ENCODE peak calls at places on chromosomes 4 and X, in ten cellular contexts. One of them, this sample, is unnamed.

GRCh38 chr4:110197421-110198398 is 705 bp downstream of the ELOVL6 start:
- DNase-seq in left lung: peak; percentile 81
- DNase-seq in choroid plexus epithelial cell: peak; percentile 46
- DNase-seq in CD4-positive, alpha-beta T cell: peak; percentile 17
- DNase-seq in uterus: peak; percentile 31
- DNase-seq in AG09309: no peak
- DNase-seq in RWPE1: peak; percentile 27
- DNase-seq in prostate gland: peak; percentile 6
- DNase-seq in OCI-LY7: peak; percentile 75
- DNase-seq in fibroblast of the aortic adventitia: peak; percentile 49
- DNase-seq in this sample: no peak

GRCh38 chr4:153541426-153542096 is 75.4 kb downstream of the TMEM131L start:
- DNase-seq in left lung: no peak
- DNase-seq in choroid plexus epithelial cell: peak; percentile 92
- DNase-seq in CD4-positive, alpha-beta T cell: no peak
- DNase-seq in uterus: no peak
- DNase-seq in AG09309: peak; percentile 91
- DNase-seq in RWPE1: no peak
- DNase-seq in prostate gland: no peak
- DNase-seq in OCI-LY7: no peak
- DNase-seq in fibroblast of the aortic adventitia: peak; percentile 88
- DNase-seq in this sample: no peak

GRCh38 chr4:128322311-128322710 is 34.7 kb upstream of the PGRMC2 start:
- DNase-seq in left lung: no peak
- DNase-seq in choroid plexus epithelial cell: peak; percentile 33
- DNase-seq in CD4-positive, alpha-beta T cell: no peak
- DNase-seq in uterus: no peak
- DNase-seq in AG09309: no peak
- DNase-seq in RWPE1: peak; percentile 7
- DNase-seq in prostate gland: no peak
- DNase-seq in OCI-LY7: no peak
- DNase-seq in fibroblast of the aortic adventitia: no peak
- DNase-seq in this sample: no peak

GRCh38 chr4:306551-306961 is 1.3 kb upstream of the ZNF732 start:
- DNase-seq in left lung: no peak
- DNase-seq in choroid plexus epithelial cell: no peak
- DNase-seq in CD4-positive, alpha-beta T cell: no peak
- DNase-seq in uterus: no peak
- DNase-seq in AG09309: no peak
- DNase-seq in RWPE1: no peak
- DNase-seq in prostate gland: no peak
- DNase-seq in OCI-LY7: peak; percentile 99
- DNase-seq in fibroblast of the aortic adventitia: no peak
- DNase-seq in this sample: no peak

GRCh38 chrX:133191739-133192039 is 26.5 kb downstream of the TFDP3 start:
- DNase-seq in left lung: no peak
- DNase-seq in choroid plexus epithelial cell: no peak
- DNase-seq in CD4-positive, alpha-beta T cell: no peak
- DNase-seq in uterus: no peak
- DNase-seq in AG09309: no peak
- DNase-seq in RWPE1: no peak
- DNase-seq in prostate gland: no peak
- DNase-seq in OCI-LY7: no peak
- DNase-seq in fibroblast of the aortic adventitia: no peak
- DNase-seq in this sample: no peak

GRCh38 chr4:44869222-44869882 is 143.0 kb upstream of the GNPDA2 start:
- DNase-seq in left lung: peak; percentile 9
- DNase-seq in choroid plexus epithelial cell: peak; percentile 48
- DNase-seq in CD4-positive, alpha-beta T cell: no peak
- DNase-seq in uterus: no peak
- DNase-seq in AG09309: no peak
- DNase-seq in RWPE1: no peak
- DNase-seq in prostate gland: no peak
- DNase-seq in OCI-LY7: no peak
- DNase-seq in fibroblast of the aortic adventitia: no peak
- DNase-seq in this sample: peak; percentile 32

GRCh38 chr4:95212692-95213091 is 336.1 kb downstream of the UNC5C start:
- DNase-seq in left lung: no peak
- DNase-seq in choroid plexus epithelial cell: no peak
- DNase-seq in CD4-positive, alpha-beta T cell: no peak
- DNase-seq in uterus: no peak
- DNase-seq in AG09309: no peak
- DNase-seq in RWPE1: no peak
- DNase-seq in prostate gland: no peak
- DNase-seq in OCI-LY7: no peak
- DNase-seq in fibroblast of the aortic adventitia: no peak
- DNase-seq in this sample: no peak

GRCh38 chr4:41363384-41363981 is 106.8 kb downstream of the UCHL1 start:
- DNase-seq in left lung: no peak
- DNase-seq in choroid plexus epithelial cell: peak; percentile 22
- DNase-seq in CD4-positive, alpha-beta T cell: no peak
- DNase-seq in uterus: peak; percentile 23
- DNase-seq in AG09309: peak; percentile 83
- DNase-seq in RWPE1: peak; percentile 42
- DNase-seq in prostate gland: peak; percentile 50
- DNase-seq in OCI-LY7: no peak
- DNase-seq in fibroblast of the aortic adventitia: peak; percentile 82
- DNase-seq in this sample: no peak

GRCh38 chr4:173025131-173025530 is 143.5 kb upstream of the GALNT7 start:
- DNase-seq in left lung: no peak
- DNase-seq in choroid plexus epithelial cell: peak; percentile 91
- DNase-seq in CD4-positive, alpha-beta T cell: no peak
- DNase-seq in uterus: peak; percentile 65
- DNase-seq in AG09309: peak; percentile 42
- DNase-seq in RWPE1: peak; percentile 63
- DNase-seq in prostate gland: peak; percentile 64
- DNase-seq in OCI-LY7: peak; percentile 78
- DNase-seq in fibroblast of the aortic adventitia: peak; percentile 85
- DNase-seq in this sample: no peak

GRCh38 chr4:5940470-5941203 is 47.8 kb upstream of the CRMP1 start:
- DNase-seq in left lung: no peak
- DNase-seq in choroid plexus epithelial cell: peak; percentile 6
- DNase-seq in CD4-positive, alpha-beta T cell: no peak
- DNase-seq in uterus: no peak
- DNase-seq in AG09309: no peak
- DNase-seq in RWPE1: no peak
- DNase-seq in prostate gland: no peak
- DNase-seq in OCI-LY7: no peak
- DNase-seq in fibroblast of the aortic adventitia: no peak
- DNase-seq in this sample: no peak

GRCh38 chr4:184102488-184102887 is 115.2 kb downstream of the ENPP6 start:
- DNase-seq in left lung: no peak
- DNase-seq in choroid plexus epithelial cell: no peak
- DNase-seq in CD4-positive, alpha-beta T cell: no peak
- DNase-seq in uterus: no peak
- DNase-seq in AG09309: no peak
- DNase-seq in RWPE1: no peak
- DNase-seq in prostate gland: no peak
- DNase-seq in OCI-LY7: no peak
- DNase-seq in fibroblast of the aortic adventitia: no peak
- DNase-seq in this sample: no peak

GRCh38 chr4:184099033-184099432 is 118.6 kb downstream of the ENPP6 start:
- DNase-seq in left lung: no peak
- DNase-seq in choroid plexus epithelial cell: no peak
- DNase-seq in CD4-positive, alpha-beta T cell: no peak
- DNase-seq in uterus: no peak
- DNase-seq in AG09309: no peak
- DNase-seq in RWPE1: no peak
- DNase-seq in prostate gland: no peak
- DNase-seq in OCI-LY7: no peak
- DNase-seq in fibroblast of the aortic adventitia: no peak
- DNase-seq in this sample: no peak

GRCh38 chr4:184099541-184099966 is 118.1 kb downstream of the ENPP6 start:
- DNase-seq in left lung: no peak
- DNase-seq in choroid plexus epithelial cell: no peak
- DNase-seq in CD4-positive, alpha-beta T cell: no peak
- DNase-seq in uterus: no peak
- DNase-seq in AG09309: no peak
- DNase-seq in RWPE1: no peak
- DNase-seq in prostate gland: no peak
- DNase-seq in OCI-LY7: no peak
- DNase-seq in fibroblast of the aortic adventitia: no peak
- DNase-seq in this sample: no peak

GRCh38 chr4:184101711-184102110 is 116.0 kb downstream of the ENPP6 start:
- DNase-seq in left lung: no peak
- DNase-seq in choroid plexus epithelial cell: no peak
- DNase-seq in CD4-positive, alpha-beta T cell: no peak
- DNase-seq in uterus: no peak
- DNase-seq in AG09309: no peak
- DNase-seq in RWPE1: no peak
- DNase-seq in prostate gland: no peak
- DNase-seq in OCI-LY7: no peak
- DNase-seq in fibroblast of the aortic adventitia: no peak
- DNase-seq in this sample: no peak

DNA sequence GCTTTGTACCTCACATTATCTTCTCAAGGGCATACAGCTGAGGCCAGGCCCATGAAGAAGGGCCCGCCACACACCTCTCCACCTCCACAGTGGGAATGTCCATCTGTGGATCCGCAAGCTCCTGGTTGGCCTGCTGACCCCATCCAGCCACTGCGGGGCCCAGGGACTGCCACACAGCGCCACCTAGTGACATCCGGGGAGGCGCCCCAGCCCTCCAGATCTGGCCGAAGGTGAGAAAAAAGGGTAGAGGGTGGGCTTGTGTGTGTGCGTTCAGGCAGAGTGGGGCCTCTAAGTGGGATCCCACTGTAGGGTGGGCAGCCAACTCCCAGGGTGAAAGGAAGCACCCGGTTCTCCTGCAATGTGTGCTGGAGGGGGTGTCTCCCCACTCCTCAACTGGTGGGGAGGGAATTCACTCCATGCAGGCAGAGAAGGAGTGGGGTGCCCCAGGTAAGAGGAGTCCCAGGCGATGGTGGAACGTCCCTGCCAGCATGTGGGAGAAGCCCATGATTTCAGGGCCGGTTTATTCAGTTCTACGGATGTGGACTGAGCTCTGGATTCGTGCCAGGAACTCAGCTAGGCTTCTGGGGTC is 117.3 kb downstream of the ENPP6 start:
- DNase-seq in left lung: peak; percentile 92
- DNase-seq in choroid plexus epithelial cell: peak; percentile 14
- DNase-seq in CD4-positive, alpha-beta T cell: no peak
- DNase-seq in uterus: no peak
- DNase-seq in AG09309: no peak
- DNase-seq in RWPE1: peak; percentile 50
- DNase-seq in prostate gland: no peak
- DNase-seq in OCI-LY7: peak; percentile 51
- DNase-seq in fibroblast of the aortic adventitia: peak; percentile 21
- DNase-seq in this sample: no peak
- TF ChIP-seq CTCF in left lung: peak; percentile 85
- TF ChIP-seq CTCF in choroid plexus epithelial cell: peak; percentile 69
- TF ChIP-seq CTCF in CD4-positive, alpha-beta T cell: peak; percentile 51
- TF ChIP-seq CTCF in uterus: no peak
- TF ChIP-seq CTCF in AG09309: peak; percentile 41
- TF ChIP-seq CTCF in RWPE1: peak; percentile 67
- TF ChIP-seq CTCF in prostate gland: peak; percentile 43
- TF ChIP-seq CTCF in OCI-LY7: peak; percentile 94
- TF ChIP-seq CTCF in fibroblast of the aortic adventitia: peak; percentile 77
- TF ChIP-seq CTCF in this sample: peak; percentile 81

GRCh38 chrX:83512111-83512510 is 4.0 kb downstream of the POU3F4 start:
- DNase-seq in left lung: no peak
- DNase-seq in choroid plexus epithelial cell: no peak
- DNase-seq in CD4-positive, alpha-beta T cell: no peak
- DNase-seq in uterus: no peak
- DNase-seq in AG09309: no peak
- DNase-seq in RWPE1: no peak
- DNase-seq in prostate gland: no peak
- DNase-seq in OCI-LY7: no peak
- DNase-seq in fibroblast of the aortic adventitia: no peak
- DNase-seq in this sample: no peak
- TF ChIP-seq CTCF in left lung: no peak
- TF ChIP-seq CTCF in choroid plexus epithelial cell: no peak
- TF ChIP-seq CTCF in CD4-positive, alpha-beta T cell: no peak
- TF ChIP-seq CTCF in uterus: no peak
- TF ChIP-seq CTCF in AG09309: no peak
- TF ChIP-seq CTCF in RWPE1: no peak
- TF ChIP-seq CTCF in prostate gland: no peak
- TF ChIP-seq CTCF in OCI-LY7: no peak
- TF ChIP-seq CTCF in fibroblast of the aortic adventitia: no peak
- TF ChIP-seq CTCF in this sample: no peak

DNA sequence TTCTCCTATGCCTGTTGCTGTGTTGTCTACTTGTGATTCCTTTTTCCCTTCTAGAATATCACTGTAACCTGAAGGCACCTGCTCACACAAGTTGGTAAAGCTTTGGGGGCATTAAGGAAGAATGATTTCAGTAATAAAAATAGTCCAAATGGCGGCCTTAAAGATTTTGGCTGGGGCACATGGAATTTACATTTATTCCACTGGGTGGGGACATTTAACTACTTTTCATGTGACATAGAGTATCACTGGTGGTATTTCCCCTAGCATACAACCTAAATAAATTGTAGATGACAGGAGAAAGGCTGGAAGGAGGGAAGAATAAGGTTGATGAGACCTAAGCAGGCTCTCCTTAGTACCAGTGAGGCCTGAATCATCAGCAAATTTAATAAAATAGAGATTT is 121.8 kb upstream of the EDA2R start:
- DNase-seq in left lung: no peak
- DNase-seq in choroid plexus epithelial cell: peak; percentile 2
- DNase-seq in CD4-positive, alpha-beta T cell: no peak
- DNase-seq in uterus: no peak
- DNase-seq in AG09309: no peak
- DNase-seq in RWPE1: no peak
- DNase-seq in prostate gland: no peak
- DNase-seq in OCI-LY7: peak; percentile 1
- DNase-seq in fibroblast of the aortic adventitia: peak; percentile 2
- DNase-seq in this sample: no peak
- TF ChIP-seq CTCF in left lung: no peak
- TF ChIP-seq CTCF in choroid plexus epithelial cell: peak; percentile 8
- TF ChIP-seq CTCF in CD4-positive, alpha-beta T cell: no peak
- TF ChIP-seq CTCF in uterus: peak; percentile 12
- TF ChIP-seq CTCF in AG09309: peak; percentile 2
- TF ChIP-seq CTCF in RWPE1: no peak
- TF ChIP-seq CTCF in prostate gland: peak; percentile 40
- TF ChIP-seq CTCF in OCI-LY7: peak; percentile 32
- TF ChIP-seq CTCF in fibroblast of the aortic adventitia: no peak
- TF ChIP-seq CTCF in this sample: peak; percentile 43

DNA sequence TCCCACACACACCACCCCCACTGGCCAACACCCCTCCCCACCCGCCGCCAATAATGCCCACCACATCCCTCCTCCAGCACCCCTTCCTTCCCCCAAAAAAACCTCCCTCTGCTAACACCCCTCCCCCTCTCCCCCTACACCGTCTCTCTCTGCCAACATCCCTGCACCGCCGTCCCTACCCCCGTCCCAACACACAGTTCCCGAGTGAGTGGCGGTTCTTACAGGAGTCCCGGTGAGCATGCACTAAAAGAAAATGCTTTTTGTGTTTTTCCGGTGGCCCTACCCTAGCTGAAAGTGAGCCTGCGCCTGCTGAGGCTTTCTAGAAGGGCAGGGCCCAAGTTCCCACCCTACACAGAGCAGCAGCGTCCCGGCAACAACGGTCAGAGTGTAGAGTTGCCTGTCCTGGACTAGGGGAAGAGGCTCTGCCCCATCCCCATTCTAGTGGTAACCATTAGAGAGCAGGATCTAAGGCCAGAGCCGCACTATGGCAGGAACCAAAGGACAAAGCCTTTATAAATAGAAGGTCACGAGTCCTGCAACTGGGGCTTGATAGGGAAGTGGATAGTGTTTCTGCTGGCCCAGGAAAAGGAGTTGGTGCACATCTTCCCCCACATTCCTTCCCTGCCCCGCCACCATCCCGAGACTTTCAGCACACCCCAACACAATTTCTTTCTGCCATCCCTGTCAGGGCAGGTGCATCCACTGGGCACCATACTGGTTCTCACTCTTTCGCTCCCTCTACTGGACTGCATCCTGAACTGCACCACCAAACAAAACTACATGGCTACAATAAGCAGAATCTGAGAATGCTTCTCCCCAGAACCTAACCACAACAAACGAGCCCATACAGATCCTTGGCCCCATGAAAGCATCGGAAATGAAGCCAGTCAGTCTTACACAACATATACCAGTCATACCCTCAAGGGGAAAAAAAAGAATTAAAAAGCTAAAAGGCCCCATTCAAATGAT is 78.1 kb upstream of the PAGE3 start:
- DNase-seq in left lung: no peak
- DNase-seq in choroid plexus epithelial cell: peak; percentile 5
- DNase-seq in CD4-positive, alpha-beta T cell: peak; percentile 39
- DNase-seq in uterus: no peak
- DNase-seq in AG09309: no peak
- DNase-seq in RWPE1: peak; percentile 13
- DNase-seq in prostate gland: no peak
- DNase-seq in OCI-LY7: peak; percentile 33
- DNase-seq in fibroblast of the aortic adventitia: peak; percentile 22
- DNase-seq in this sample: no peak
- TF ChIP-seq CTCF in left lung: peak; percentile 30
- TF ChIP-seq CTCF in choroid plexus epithelial cell: peak; percentile 42
- TF ChIP-seq CTCF in CD4-positive, alpha-beta T cell: peak; percentile 43
- TF ChIP-seq CTCF in uterus: no peak
- TF ChIP-seq CTCF in AG09309: peak; percentile 49
- TF ChIP-seq CTCF in RWPE1: peak; percentile 20
- TF ChIP-seq CTCF in prostate gland: peak; percentile 34
- TF ChIP-seq CTCF in OCI-LY7: peak; percentile 70
- TF ChIP-seq CTCF in fibroblast of the aortic adventitia: peak; percentile 64
- TF ChIP-seq CTCF in this sample: peak; percentile 39

This sample was measured in chondrocyte.